ENCODE peak calls at places on chromosomes 7 and 10, in ten cellular contexts. X is mammary epithelial cell; E is activated naive CD4-positive, alpha-beta T cell; U is activated T-helper 2 cell treated with anti-CD3 and anti-CD28 coated beads, Interferon-gamma antibody, Interleukin-2, Interleukin-4, amounts not matched to agents 10 μg/mL and 5 μg/mL and 100 μg/mL, durations not matched to agents 14 hours and 24 hours and 36 hours; D is iris pigment epithelial cell; Q is activated gamma-delta T cell treated with anti-CD3 and anti-CD28 coated beads, Interleukin-2, amount 50 U/mL, for 16 hours; L is progenitor cell of endocrine pancreas; P is ELF-1; G is HEK293T; F is amygdala. I is an unnamed sample.
A peak's percentile ranks its signal among the peaks of the same experiment; 100 is the strongest.

GRCh38 chr7:150476819-150477631 is 26.6 kb downstream of the GIMAP8 start:
- DNase-seq in X (peak; percentile 14), E (no peak), U (no peak), D (no peak), Q (no peak), L (no peak), P (peak; percentile 3), G (no peak), F (no peak), I (no peak)

GRCh38 chr10:110615057-110615630 is 29.0 kb upstream of the RBM20 start:
- DNase-seq in X (no peak), E (no peak), U (no peak), D (peak; percentile 30), Q (no peak), L (no peak), P (no peak), G (no peak), F (no peak), I (no peak)

GRCh38 chr10:81280497-81281479 is 594.2 kb upstream of the NRG3 start:
- DNase-seq in X (no peak), E (no peak), U (no peak), D (no peak), Q (no peak), L (no peak), P (no peak), G (no peak), F (no peak), I (no peak)

GRCh38 chr10:56606202-56606601 is 245.1 kb upstream of the ZWINT start:
- DNase-seq in X (no peak), E (no peak), U (no peak), D (no peak), Q (no peak), L (no peak), P (no peak), G (no peak), F (no peak), I (no peak)

GRCh38 chr10:33306756-33307519 is 27.5 kb downstream of the NRP1 start:
- DNase-seq in X (no peak), E (no peak), U (no peak), D (peak; percentile 84), Q (no peak), L (no peak), P (no peak), G (no peak), F (no peak), I (no peak)

GRCh38 chr10:48389272-48389671 is 82.8 kb downstream of the MAPK8 start:
- DNase-seq in X (no peak), E (no peak), U (no peak), D (peak; percentile 35), Q (no peak), L (no peak), P (no peak), G (no peak), F (no peak), I (no peak)

GRCh38 chr7:105339404-105340316 is 49.1 kb downstream of the SRPK2 start:
- DNase-seq in X (no peak), E (no peak), U (no peak), D (no peak), Q (no peak), L (no peak), P (no peak), G (no peak), F (no peak), I (no peak)

GRCh38 chr7:7489546-7489945 is 46.1 kb downstream of the COL28A1 start:
- DNase-seq in X (peak; percentile 14), E (no peak), U (no peak), D (no peak), Q (no peak), L (no peak), P (no peak), G (no peak), F (no peak), I (no peak)

GRCh38 chr7:104653870-104654401 is 325.5 kb downstream of the LHFPL3 start:
- DNase-seq in X (no peak), E (no peak), U (no peak), D (no peak), Q (no peak), L (no peak), P (no peak), G (no peak), F (no peak), I (no peak)

GRCh38 chr7:39633563-39634550 is 10.5 kb downstream of the RALA start:
- DNase-seq in X (no peak), E (peak; percentile 16), U (no peak), D (no peak), Q (no peak), L (no peak), P (no peak), G (no peak), F (no peak), I (peak; percentile 7)

GRCh38 chr7:151246161-151247015 is 2.1 kb downstream of the SMARCD3 start:
- DNase-seq in X (no peak), E (no peak), U (no peak), D (no peak), Q (no peak), L (no peak), P (no peak), G (no peak), F (no peak), I (no peak)

GRCh38 chr10:91035650-91036292 is 114.9 kb upstream of the ANKRD1 start:
- DNase-seq in X (no peak), E (no peak), U (no peak), D (no peak), Q (no peak), L (no peak), P (no peak), G (no peak), F (no peak), I (no peak)

GRCh38 chr10:25682203-25682950 is 251.7 kb upstream of the MYO3A start:
- DNase-seq in X (peak; percentile 2), E (no peak), U (no peak), D (peak; percentile 66), Q (no peak), L (no peak), P (peak; percentile 6), G (peak; percentile 26), F (peak; percentile 14), I (no peak)

GRCh38 chr7:101717986-101718746 is 89.1 kb upstream of the MYL10 start:
- DNase-seq in X (no peak), E (no peak), U (no peak), D (peak; percentile 53), Q (no peak), L (no peak), P (peak; percentile 43), G (no peak), F (no peak), I (no peak)

GRCh38 chr10:6321880-6322279 is 119.1 kb downstream of the PFKFB3 start:
- DNase-seq in X (peak; percentile 11), E (no peak), U (no peak), D (peak; percentile 52), Q (no peak), L (no peak), P (no peak), G (no peak), F (no peak), I (no peak)

GRCh38 chr10:69574571-69574978 is 1.4 kb upstream of the NEUROG3 start:
- DNase-seq in X (no peak), E (no peak), U (no peak), D (no peak), Q (no peak), L (no peak), P (peak; percentile 60), G (peak; percentile 15), F (no peak), I (no peak)

GRCh38 chr7:5652118-5652517 is 129.3 kb downstream of the RNF216 start:
- DNase-seq in X (no peak), E (no peak), U (no peak), D (no peak), Q (no peak), L (no peak), P (no peak), G (no peak), F (no peak), I (no peak)

GRCh38 chr7:143484059-143484458 is 6.4 kb downstream of the TAS2R41 start:
- DNase-seq in X (no peak), E (no peak), U (no peak), D (no peak), Q (no peak), L (no peak), P (no peak), G (no peak), F (no peak), I (no peak)

GRCh38 chr7:4612939-4613841 is 68.9 kb upstream of the FOXK1 start:
- DNase-seq in X (peak; percentile 20), E (no peak), U (no peak), D (peak; percentile 36), Q (no peak), L (no peak), P (peak; percentile 59), G (no peak), F (no peak), I (no peak)

GRCh38 chr7:105805619-105806018 is 70.8 kb downstream of the ATXN7L1 start:
- DNase-seq in X (no peak), E (no peak), U (no peak), D (no peak), Q (no peak), L (no peak), P (peak; percentile 43), G (no peak), F (no peak), I (no peak)

GRCh38 chr10:12010353-12010752 is 32.3 kb downstream of the UPF2 start:
- DNase-seq in X (no peak), E (no peak), U (no peak), D (no peak), Q (no peak), L (no peak), P (no peak), G (no peak), F (no peak), I (no peak)

I was measured in T-helper 17 cell.